ENCODE peak calls at places on chromosomes 12 and 14, in ten cellular contexts. Y is cardiac fibroblast, E is AML-193, A is foreskin keratinocyte, M is GM12865, O is fibroblast of the conjunctiva, R is AG09319, T is left cardiac atrium, I is amniotic stem cell, F is iris pigment epithelial cell. J is an unnamed sample.

GRCh38 chr14:54804720-54805060 is 97.9 kb downstream of the GCH1 start:
- DNase-seq in F (no peak), A (peak), M (no peak), I (no peak), T (no peak), Y (no peak), E (no peak), R (no peak), O (no peak), J (peak)

GRCh38 chr12:124827588-124828184 is 36.0 kb downstream of the SCARB1 start:
- DNase-seq in R (no peak), I (no peak), M (peak), O (no peak), E (no peak), A (no peak), Y (no peak), F (no peak), T (no peak), J (no peak)

GRCh38 chr12:108468149-108468968 is 46.7 kb upstream of the FICD start:
- DNase-seq in R (no peak), O (no peak), Y (peak), T (no peak), I (no peak), M (peak), F (peak), E (no peak), A (peak), J (no peak)

GRCh38 chr12:101474711-101475386 is at the start of gene SPIC:
- DNase-seq in M (no peak), Y (no peak), I (no peak), O (no peak), F (no peak), A (no peak), R (no peak), E (no peak), T (no peak), J (no peak)

GRCh38 chr12:25992026-25992782 is 33.7 kb downstream of the RASSF8 start:
- DNase-seq in A (peak), T (no peak), E (no peak), O (no peak), F (no peak), I (no peak), R (no peak), Y (no peak), M (no peak), J (peak)

GRCh38 chr12:44021471-44021971 is 185.6 kb downstream of the TMEM117 start:
- DNase-seq in E (no peak), I (no peak), R (no peak), Y (no peak), M (peak), F (no peak), A (no peak), O (no peak), T (no peak), J (no peak)

GRCh38 chr14:53183611-53184010 is 30.5 kb upstream of the DDHD1 start:
- DNase-seq in E (no peak), F (peak), R (no peak), Y (no peak), T (no peak), A (peak), I (no peak), M (no peak), O (no peak), J (no peak)

GRCh38 chr12:77072833-77073495 is 7.6 kb upstream of the E2F7 start:
- DNase-seq in R (no peak), O (no peak), E (no peak), I (no peak), F (peak), T (no peak), A (no peak), Y (peak), M (no peak), J (no peak)

GRCh38 chr14:94121485-94121884 is 7.9 kb downstream of the IFI27L2 start:
- DNase-seq in M (no peak), T (no peak), R (no peak), Y (no peak), E (no peak), A (no peak), F (no peak), O (no peak), I (no peak), J (no peak)

GRCh38 chr12:54159140-54159539 is 29.6 kb downstream of the SMUG1 start:
- DNase-seq in Y (no peak), R (no peak), T (no peak), F (peak), E (no peak), M (peak), A (peak), O (no peak), I (no peak), J (no peak)

GRCh38 chr12:1890119-1890703 is 28.2 kb downstream of the CACNA2D4 start:
- DNase-seq in Y (no peak), E (no peak), R (no peak), F (no peak), T (no peak), A (no peak), M (no peak), O (no peak), I (no peak), J (no peak)

GRCh38 chr12:4379410-4379809 is at the start of gene FGF23:
- DNase-seq in O (no peak), A (no peak), Y (peak), T (peak), E (no peak), F (peak), R (no peak), M (no peak), I (no peak), J (no peak)

GRCh38 chr12:98151984-98152383 is 363.4 kb upstream of the TMPO start:
- DNase-seq in O (no peak), E (no peak), M (no peak), T (no peak), I (no peak), F (no peak), A (no peak), R (no peak), Y (no peak), J (no peak)

GRCh38 chr12:85971800-85972199 is 97.7 kb downstream of the NTS start:
- DNase-seq in I (no peak), E (no peak), A (peak), F (no peak), Y (no peak), M (no peak), R (no peak), T (no peak), O (no peak), J (no peak)

GRCh38 chr14:93959239-93960107 is 16.9 kb downstream of the ASB2 start:
- DNase-seq in F (peak), E (peak), I (peak), T (peak), Y (peak), O (peak), A (peak), R (peak), M (peak), J (peak)

GRCh38 chr12:20946732-20947131 is 136.2 kb downstream of the SLCO1B3 start:
- DNase-seq in I (no peak), E (peak), A (no peak), Y (peak), T (no peak), M (peak), F (peak), O (no peak), R (no peak), J (no peak)

GRCh38 chr14:76313861-76314260 is 62.1 kb upstream of the ESRRB start:
- DNase-seq in O (no peak), R (no peak), T (no peak), F (no peak), I (no peak), E (no peak), M (no peak), A (no peak), Y (no peak), J (no peak)

GRCh38 chr12:65364021-65364420 is 85.5 kb downstream of the MSRB3 start:
- DNase-seq in A (peak), T (no peak), O (no peak), Y (peak), M (no peak), F (peak), R (no peak), E (no peak), I (peak), J (no peak)

GRCh38 chr14:45531022-45531421 is 278.0 kb upstream of the MIS18BP1 start:
- DNase-seq in R (no peak), O (no peak), M (no peak), E (no peak), F (no peak), Y (no peak), T (no peak), A (peak), I (no peak), J (no peak)

GRCh38 chr12:124520896-124521295 is 46.5 kb downstream of the NCOR2 start:
- DNase-seq in R (no peak), O (no peak), Y (no peak), A (no peak), M (no peak), T (no peak), E (no peak), I (no peak), F (no peak), J (no peak)

GRCh38 chr14:92247937-92248336 is 75.0 kb upstream of the SLC24A4 start:
- DNase-seq in F (no peak), E (no peak), Y (no peak), I (no peak), O (no peak), A (no peak), M (no peak), R (no peak), T (no peak), J (no peak)

GRCh38 chr14:91154851-91155625 is 41.2 kb downstream of the DGLUCY start:
- DNase-seq in R (no peak), I (no peak), E (no peak), A (peak), F (peak), Y (peak), O (no peak), T (peak), M (no peak), J (peak)

GRCh38 chr14:30971586-30971985 is 53.9 kb upstream of the AP4S1 start:
- DNase-seq in E (no peak), O (no peak), R (no peak), M (no peak), F (no peak), I (no peak), Y (no peak), A (no peak), T (no peak), J (no peak)

GRCh38 chr12:52156757-52157565 is 34.9 kb downstream of the KRT80 start:
- DNase-seq in O (peak), E (peak), F (peak), T (peak), R (no peak), I (no peak), Y (peak), A (peak), M (peak), J (no peak)

GRCh38 chr14:105537580-105538474 is 11.4 kb downstream of the TMEM121 start:
- DNase-seq in I (no peak), Y (peak), F (no peak), T (peak), R (no peak), M (peak), E (no peak), O (no peak), A (no peak), J (no peak)

GRCh38 chr12:76029982-76030377 is 1.6 kb downstream of the PHLDA1 start:
- DNase-seq in Y (peak), A (no peak), I (no peak), M (no peak), R (no peak), E (no peak), O (peak), F (no peak), T (no peak), J (no peak)

GRCh38 chr12:53044052-53044581 is 5.7 kb upstream of the TNS2 start:
- DNase-seq in O (no peak), F (no peak), A (no peak), E (no peak), Y (peak), M (no peak), R (no peak), I (no peak), T (no peak), J (no peak)

GRCh38 chr14:81453166-81453766 is 53.1 kb upstream of the STON2 start:
- DNase-seq in M (peak), E (peak), A (no peak), F (peak), R (peak), I (peak), Y (peak), T (peak), O (peak), J (no peak)

GRCh38 chr12:30440826-30441602 is 254.7 kb downstream of the IPO8 start:
- DNase-seq in T (peak), Y (peak), I (no peak), R (no peak), O (no peak), A (peak), F (peak), E (no peak), M (peak), J (no peak)

GRCh38 chr14:92004062-92004461 is 35.8 kb downstream of the TRIP11 start:
- DNase-seq in E (no peak), T (no peak), F (peak), M (no peak), A (peak), R (no peak), O (no peak), Y (no peak), I (no peak), J (no peak)

GRCh38 chr12:6827437-6827894 is 741 bp upstream of the P3H3 start:
- DNase-seq in T (peak), R (peak), F (peak), Y (peak), I (peak), O (peak), M (no peak), A (peak), E (peak), J (no peak)

GRCh38 chr14:100592972-100593371 is 5.8 kb upstream of the BEGAIN start:
- DNase-seq in Y (no peak), R (no peak), T (peak), O (no peak), M (no peak), E (no peak), A (no peak), F (no peak), I (no peak), J (no peak)

GRCh38 chr14:71361335-71361734 is 454.1 kb downstream of the PCNX1 start:
- DNase-seq in E (peak), F (peak), O (no peak), Y (peak), M (no peak), R (no peak), A (no peak), T (no peak), I (no peak), J (no peak)

GRCh38 chr12:321606-322326 is 59.1 kb upstream of the SLC6A13 start:
- DNase-seq in M (no peak), T (no peak), E (no peak), A (no peak), Y (peak), O (peak), I (no peak), F (peak), R (no peak), J (no peak)

GRCh38 chr14:51865953-51866747 is 5.7 kb downstream of the GNG2 start:
- DNase-seq in O (no peak), T (no peak), M (peak), A (no peak), R (no peak), Y (no peak), E (no peak), F (no peak), I (no peak), J (no peak)

GRCh38 chr12:115335048-115335447 is 651.1 kb upstream of the TBX3 start:
- DNase-seq in F (no peak), M (no peak), T (no peak), I (no peak), Y (no peak), A (no peak), R (no peak), O (no peak), E (no peak), J (no peak)

GRCh38 chr12:109130297-109130696 is 13.9 kb downstream of the ACACB start:
- DNase-seq in O (no peak), F (no peak), R (no peak), T (no peak), M (no peak), A (no peak), E (no peak), Y (no peak), I (no peak), J (no peak)

GRCh38 chr14:65604946-65605345 is 192.4 kb downstream of the FUT8 start:
- DNase-seq in T (no peak), M (no peak), I (no peak), Y (peak), O (no peak), R (no peak), F (no peak), A (peak), E (no peak), J (no peak)

GRCh38 chr12:100186071-100186470 is 14.5 kb upstream of the ACTR6 start:
- DNase-seq in T (no peak), M (no peak), E (no peak), R (no peak), F (no peak), O (no peak), A (no peak), Y (no peak), I (no peak), J (no peak)

J was measured in epithelial cell of prostate.